ENCODE peak calls at places on chromosome 21, in ten cellular contexts. N is cardiac muscle cell; I is sigmoid colon; H is CD8-positive, alpha-beta T cell; X is tibial nerve; P is Peyer's patch; R is dorsolateral prefrontal cortex; C is fibroblast of lung; D is left lung; Y is thoracic aorta. A is an unnamed sample.

GRCh38 chr21:25790122-25790951 is 55.6 kb downstream of the GABPA start:
- DNase-seq in N (peak; percentile 65), I (no peak), H (no peak), X (peak; percentile 5), P (no peak), R (no peak), C (peak; percentile 28), D (no peak), Y (no peak), A (peak; percentile 16)

GRCh38 chr21:42351626-42352432 is 1.0 kb upstream of the TFF2 start:
- DNase-seq in N (no peak), I (peak; percentile 38), H (no peak), X (no peak), P (peak; percentile 38), R (peak; percentile 27), C (no peak), D (no peak), Y (no peak), A (no peak)

GRCh38 chr21:23799376-23799775 is 1807.9 kb downstream of the MRPL39 start:
- DNase-seq in N (no peak), I (no peak), H (no peak), X (no peak), P (no peak), R (no peak), C (no peak), D (no peak), Y (no peak), A (no peak)

GRCh38 chr21:28337319-28337718 is 655.4 kb downstream of the LTN1 start:
- DNase-seq in N (peak; percentile 82), I (no peak), H (no peak), X (no peak), P (no peak), R (no peak), C (peak; percentile 44), D (no peak), Y (no peak), A (peak; percentile 61)

GRCh38 chr21:28516996-28517592 is 475.6 kb downstream of the LTN1 start:
- DNase-seq in N (peak; percentile 67), I (peak; percentile 71), H (peak; percentile 71), X (peak; percentile 33), P (peak; percentile 82), R (peak; percentile 58), C (peak; percentile 47), D (peak; percentile 53), Y (no peak), A (no peak)

GRCh38 chr21:45507888-45508508 is 34.2 kb downstream of the SLC19A1 start:
- DNase-seq in N (no peak), I (peak; percentile 35), H (no peak), X (no peak), P (no peak), R (no peak), C (no peak), D (no peak), Y (no peak), A (no peak)

GRCh38 chr21:26965567-26966359 is 1.1 kb downstream of the ADAMTS5 start:
- DNase-seq in N (peak; percentile 41), I (peak; percentile 84), H (no peak), X (no peak), P (peak; percentile 48), R (peak; percentile 49), C (peak; percentile 16), D (peak; percentile 75), Y (no peak), A (no peak)

GRCh38 chr21:17451364-17451869 is 61.4 kb upstream of the CXADR start:
- DNase-seq in N (peak; percentile 78), I (no peak), H (no peak), X (peak; percentile 81), P (no peak), R (no peak), C (peak; percentile 82), D (no peak), Y (no peak), A (peak; percentile 35)

GRCh38 chr21:44376606-44377005 is 23.2 kb downstream of the TRPM2 start:
- DNase-seq in N (no peak), I (no peak), H (no peak), X (no peak), P (peak; percentile 29), R (peak; percentile 12), C (no peak), D (peak; percentile 45), Y (no peak), A (no peak)

GRCh38 chr21:44375686-44376320 is 22.4 kb downstream of the TRPM2 start:
- DNase-seq in N (no peak), I (no peak), H (no peak), X (no peak), P (peak; percentile 43), R (peak; percentile 15), C (no peak), D (peak; percentile 64), Y (no peak), A (no peak)

GRCh38 chr21:44374601-44375280 is 21.3 kb downstream of the TRPM2 start:
- DNase-seq in N (no peak), I (no peak), H (no peak), X (no peak), P (peak; percentile 15), R (peak; percentile 12), C (no peak), D (peak; percentile 24), Y (no peak), A (no peak)

GRCh38 chr21:44377201-44377921 is 23.9 kb downstream of the TRPM2 start:
- DNase-seq in N (no peak), I (no peak), H (no peak), X (no peak), P (peak; percentile 37), R (peak; percentile 28), C (no peak), D (peak; percentile 55), Y (no peak), A (no peak)

DNA sequence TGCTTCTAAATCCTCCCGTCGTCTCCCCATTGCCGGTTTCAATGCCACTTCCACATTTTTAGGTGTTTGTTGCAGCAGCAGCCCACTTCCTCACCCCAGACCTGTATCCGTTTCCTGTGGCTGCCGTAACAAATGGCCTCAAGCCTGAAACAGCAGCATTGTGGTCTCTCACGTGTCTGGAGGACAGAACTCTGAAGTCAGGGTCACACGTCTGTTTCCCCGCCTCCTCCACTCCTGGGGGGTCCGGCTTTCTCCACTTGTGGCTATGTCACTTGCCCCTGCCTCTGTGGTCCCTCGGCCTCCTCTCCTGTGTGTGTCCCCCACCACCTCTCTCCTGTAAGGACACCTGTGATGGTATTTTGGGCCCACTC is 21.8 kb downstream of the TRPM2 start:
- DNase-seq in N (no peak), I (no peak), H (peak; percentile 69), X (peak; percentile 24), P (peak; percentile 83), R (peak; percentile 38), C (no peak), D (peak; percentile 66), Y (no peak), A (no peak)
- H3K4me3 ChIP-seq in N (no peak overlapping the region), I (no peak overlapping the region), H (no peak overlapping the region), X (no peak overlapping the region), P (no peak overlapping the region), R (no peak overlapping the region), C (no peak overlapping the region), D (no peak overlapping the region), Y (no peak overlapping the region), A (no peak overlapping the region)

GRCh38 chr21:35437941-35438340 is 388.8 kb upstream of the RUNX1 start:
- DNase-seq in N (no peak), I (no peak), H (no peak), X (no peak), P (no peak), R (no peak), C (no peak), D (no peak), Y (no peak), A (no peak)

GRCh38 chr21:35438643-35439404 is 389.7 kb upstream of the RUNX1 start:
- DNase-seq in N (peak; percentile 39), I (no peak), H (no peak), X (no peak), P (peak; percentile 52), R (no peak), C (peak; percentile 30), D (no peak), Y (no peak), A (no peak)

GRCh38 chr21:35441868-35442582 is 392.9 kb upstream of the RUNX1 start:
- DNase-seq in N (no peak), I (no peak), H (no peak), X (no peak), P (no peak), R (no peak), C (no peak), D (no peak), Y (no peak), A (no peak)

DNA sequence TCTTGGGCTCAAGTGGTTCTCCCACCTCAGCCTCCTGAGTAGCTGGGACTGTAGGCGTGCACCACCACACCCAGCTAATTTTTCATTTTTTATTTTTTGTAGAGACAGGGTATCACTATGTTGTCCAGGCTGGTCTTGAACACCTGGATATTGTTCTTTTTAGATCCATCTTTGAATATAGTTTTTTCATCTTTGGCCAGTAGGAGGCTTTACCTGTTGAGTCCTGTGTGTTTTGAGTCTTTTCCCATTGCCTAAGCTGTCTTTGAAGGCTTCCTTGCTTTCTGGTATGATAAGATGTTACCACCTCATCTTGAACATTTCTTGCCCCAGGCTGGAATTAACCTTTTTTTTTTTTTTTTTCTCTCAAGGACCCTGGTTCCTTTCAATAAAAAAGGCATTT is 387.8 kb upstream of the RUNX1 start:
- DNase-seq in N (no peak), I (no peak), H (no peak), X (no peak), P (no peak), R (no peak), C (no peak), D (no peak), Y (no peak), A (no peak)
- TF ChIP-seq CTCF in N (no peak), I (no peak), H (no peak), X (no peak), P (peak; percentile 5), R (no peak), C (no peak), D (no peak), Y (no peak), A (no peak)

GRCh38 chr21:31733521-31734149 is 1.7 kb upstream of the SCAF4 start:
- DNase-seq in N (no peak), I (no peak), H (no peak), X (no peak), P (no peak), R (no peak), C (no peak), D (no peak), Y (no peak), A (no peak)
- H3K4me3 ChIP-seq in N (no peak overlapping the region), I (no peak overlapping the region), H (peak overlapping the region; percentile 72), X (no peak overlapping the region), P (no peak overlapping the region), R (no peak overlapping the region), C (no peak overlapping the region), D (no peak overlapping the region), Y (no peak overlapping the region), A (no peak overlapping the region)

DNA sequence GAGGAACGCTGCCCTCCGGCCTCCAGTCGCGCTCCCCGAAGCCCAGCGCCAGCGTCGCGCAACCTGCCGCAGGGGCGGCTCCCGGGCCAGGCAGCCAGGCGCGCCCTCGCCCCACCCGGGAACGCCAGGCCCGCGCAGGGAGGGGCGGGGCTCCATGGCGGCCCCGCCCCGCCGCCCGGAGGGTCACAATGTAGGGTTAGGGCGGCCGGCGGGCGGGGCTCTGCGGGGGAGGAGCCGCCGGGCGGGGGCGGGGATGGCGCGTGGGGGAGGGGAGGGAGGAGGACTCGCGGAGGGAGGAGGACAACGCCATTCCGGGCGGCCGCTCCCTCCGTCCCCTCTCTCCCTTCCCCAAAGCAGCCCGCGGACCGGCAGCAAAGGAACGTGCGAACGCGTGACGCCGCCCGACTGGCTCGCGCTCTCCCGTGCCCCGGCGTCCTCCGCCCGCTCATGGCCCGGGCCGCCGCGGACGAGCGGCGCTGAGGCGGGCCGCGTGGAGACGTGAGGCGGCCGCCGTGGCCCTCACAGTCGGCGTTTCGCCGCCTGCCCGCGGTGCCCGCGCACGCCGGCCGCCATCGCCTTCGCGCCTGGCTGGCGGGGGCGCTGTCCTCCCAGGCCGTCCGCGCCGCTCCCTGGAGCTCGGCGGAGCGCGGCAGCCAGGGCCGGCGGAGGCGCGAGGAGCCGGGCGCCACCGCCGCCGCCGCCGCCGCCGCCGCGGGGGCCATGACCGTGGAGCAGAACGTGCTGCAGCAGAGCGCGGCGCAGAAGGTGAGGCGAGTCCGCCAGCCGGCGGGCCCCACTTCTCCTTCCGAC is at the start of gene USP25:
- DNase-seq in N (peak; percentile 83), I (peak; percentile 96), H (peak; percentile 94), X (peak; percentile 89), P (peak; percentile 97), R (peak; percentile 88), C (peak; percentile 67), D (peak; percentile 99), Y (peak; percentile 57), A (no peak)
- TF ChIP-seq CTCF in N (no peak), I (no peak), H (no peak), X (no peak), P (peak; percentile 31), R (peak; percentile 6), C (no peak), D (no peak), Y (no peak), A (no peak)

A was measured in astrocyte of the cerebellum.